ENCODE peak calls at places on chromosomes 5 and 9, in eight cellular contexts. A is ascending aorta; E is effector memory CD4-positive, alpha-beta T cell; Q is A549; D is CD4-positive, CD25-positive, alpha-beta regulatory T cell; N is pancreas; H is spleen; K is breast epithelium. R is an unnamed sample.

GRCh38 chr9:121634800-121635261 is 16.6 kb upstream of the DAB2IP start:
- DNase-seq in E (no peak), H (no peak), D (no peak), K (no peak), Q (peak; percentile 58), A (no peak), N (no peak), R (no peak)

GRCh38 chr9:25742241-25742640 is 64.0 kb upstream of the TUSC1 start:
- DNase-seq in D (no peak), Q (no peak), H (no peak), N (no peak), E (no peak), A (no peak), K (no peak), R (no peak)

GRCh38 chr9:136977223-136978072 is at the start of gene PTGDS:
- DNase-seq in K (no peak), H (no peak), A (no peak), E (no peak), D (no peak), N (no peak), Q (no peak), R (peak; percentile 67)

GRCh38 chr5:108529381-108529780 is 147.5 kb upstream of the FBXL17 start:
- DNase-seq in H (no peak), Q (no peak), N (no peak), A (no peak), E (no peak), K (no peak), D (no peak), R (no peak)

GRCh38 chr9:109274768-109275596 is 45.9 kb downstream of the EPB41L4B start:
- DNase-seq in D (no peak), H (no peak), A (no peak), E (no peak), K (no peak), Q (no peak), N (peak; percentile 39), R (no peak)

GRCh38 chr9:99300603-99301002 is 78.5 kb downstream of the SEC61B start:
- DNase-seq in H (no peak), A (no peak), D (no peak), E (no peak), K (no peak), N (no peak), Q (no peak), R (no peak)

GRCh38 chr5:141420855-141421488 is at the start of gene PCDHGA11:
- DNase-seq in K (no peak), D (peak; percentile 55), H (no peak), E (no peak), N (no peak), Q (no peak), A (no peak), R (no peak)

GRCh38 chr9:123522921-123523320 is 166.9 kb downstream of the CRB2 start:
- DNase-seq in E (no peak), D (no peak), A (no peak), H (no peak), Q (no peak), N (no peak), K (no peak), R (no peak)

GRCh38 chr9:89892920-89893319 is 288.1 kb downstream of the GADD45G start:
- DNase-seq in A (no peak), N (no peak), H (no peak), Q (no peak), K (no peak), E (no peak), D (no peak), R (no peak)

GRCh38 chr9:95822583-95823431 is 52.7 kb upstream of the ERCC6L2 start:
- DNase-seq in D (peak; percentile 57), K (no peak), A (no peak), E (no peak), Q (no peak), H (no peak), N (no peak), R (no peak)

GRCh38 chr9:87494970-87495471 is 2.6 kb upstream of the DAPK1 start:
- DNase-seq in A (no peak), Q (no peak), E (no peak), H (no peak), K (no peak), D (no peak), N (no peak), R (no peak)

GRCh38 chr9:36401179-36401740 is 1.2 kb upstream of the RNF38 start:
- DNase-seq in Q (peak; percentile 88), D (peak; percentile 85), N (peak; percentile 76), H (no peak), K (no peak), E (no peak), A (no peak), R (no peak)

GRCh38 chr9:137582286-137582860 is 3.6 kb upstream of the DPH7 start:
- DNase-seq in A (no peak), N (no peak), K (no peak), D (peak; percentile 28), Q (no peak), E (no peak), H (no peak), R (no peak)

GRCh38 chr9:94920439-94920951 is 194.0 kb downstream of the AOPEP start:
- DNase-seq in H (no peak), E (no peak), D (no peak), A (no peak), N (no peak), Q (no peak), K (no peak), R (peak; percentile 86)

GRCh38 chr5:151327585-151327984 is 19.8 kb downstream of the SLC36A2 start:
- DNase-seq in E (no peak), D (no peak), K (no peak), Q (no peak), H (no peak), N (no peak), A (no peak), R (no peak)

GRCh38 chr9:76338418-76338817 is 55.8 kb downstream of the RFK start:
- DNase-seq in D (no peak), E (no peak), Q (no peak), N (no peak), H (no peak), K (no peak), A (no peak), R (no peak)

GRCh38 chr9:91395553-91396470 is 27.8 kb downstream of the NFIL3 start:
- DNase-seq in D (peak; percentile 84), H (no peak), A (no peak), K (no peak), E (no peak), N (no peak), Q (no peak), R (no peak)

GRCh38 chr5:4758550-4758949 is 381.6 kb upstream of the ADAMTS16 start:
- DNase-seq in K (no peak), Q (no peak), H (no peak), E (no peak), D (no peak), N (no peak), A (no peak), R (no peak)

GRCh38 chr9:128493424-128493823 is 11.1 kb upstream of the GLE1 start:
- DNase-seq in N (no peak), H (no peak), E (no peak), A (no peak), K (no peak), D (no peak), Q (no peak), R (no peak)

GRCh38 chr9:133060417-133060841 is 1.4 kb upstream of the CEL start:
- DNase-seq in A (no peak), N (no peak), E (no peak), Q (no peak), K (no peak), H (no peak), D (peak; percentile 58), R (no peak)

GRCh38 chr5:123089971-123090640 is 1.1 kb downstream of the PRDM6 start:
- DNase-seq in E (no peak), K (no peak), Q (no peak), H (no peak), A (no peak), D (no peak), N (no peak), R (no peak)

GRCh38 chr5:138160706-138161105 is 17.7 kb downstream of the BRD8 start:
- DNase-seq in A (no peak), K (no peak), E (no peak), H (no peak), D (no peak), N (no peak), Q (no peak), R (no peak)
- H3K27ac ChIP-seq in A (no peak overlapping the region), K (no peak overlapping the region), E (no peak overlapping the region), H (no peak overlapping the region), D (no peak overlapping the region), N (no peak overlapping the region), Q (no peak overlapping the region), R (no peak overlapping the region)

GRCh38 chr9:100351508-100351907 is 1.2 kb downstream of the TEX10 start:
- DNase-seq in K (no peak), Q (no peak), D (no peak), N (no peak), E (no peak), H (no peak), A (no peak), R (no peak)

GRCh38 chr9:100350188-100350587 is 2.6 kb downstream of the TEX10 start:
- DNase-seq in Q (no peak), E (no peak), K (no peak), H (no peak), N (no peak), D (no peak), A (no peak), R (no peak)

GRCh38 chr9:100341889-100342288 is 10.9 kb downstream of the TEX10 start:
- DNase-seq in Q (no peak), N (no peak), K (no peak), D (no peak), E (no peak), H (no peak), A (no peak), R (no peak)

GRCh38 chr9:100352201-100352726 is 478 bp downstream of the TEX10 start:
- DNase-seq in K (peak; percentile 54), H (no peak), N (peak; percentile 3), Q (peak; percentile 43), A (no peak), D (peak; percentile 32), E (peak; percentile 0), R (peak; percentile 37)

GRCh38 chr9:100346836-100347235 is 5.9 kb downstream of the TEX10 start:
- DNase-seq in Q (no peak), D (no peak), K (no peak), A (no peak), E (no peak), H (no peak), N (no peak), R (no peak)
- H3K4me1 ChIP-seq in Q (peaks cover 21% of the 10 kb centered on the region), D (peaks cover 31% of the 10 kb centered on the region), K (peaks cover 3% of the 10 kb centered on the region), A (peaks cover 3% of the 10 kb centered on the region), E (no peaks in the 10 kb centered on the region), H (peaks cover 28% of the 10 kb centered on the region), N (peaks cover 8% of the 10 kb centered on the region), R (peaks cover 17% of the 10 kb centered on the region)

DNA sequence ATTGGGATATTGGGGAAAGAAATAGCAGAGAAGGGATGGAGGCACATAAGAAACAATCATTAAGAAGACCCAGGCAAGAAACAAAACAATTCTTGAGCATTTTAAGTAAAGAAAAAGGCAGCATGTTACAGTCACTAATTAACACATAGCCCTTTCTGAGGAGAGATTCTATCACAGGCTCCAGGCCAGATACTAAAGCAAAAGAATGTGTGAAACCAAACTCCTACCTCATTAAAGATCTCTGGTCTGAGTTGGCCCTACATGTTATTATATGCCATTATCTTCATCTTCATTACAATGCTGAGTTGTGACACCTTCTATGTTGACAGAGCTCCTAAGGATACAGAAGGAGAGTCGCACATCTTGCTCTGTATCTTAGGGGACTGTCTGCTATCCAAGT is 37.5 kb downstream of the DAP start:
- DNase-seq in Q (no peak), K (no peak), H (no peak), N (no peak), D (no peak), E (no peak), A (no peak), R (no peak)
- H3K27ac ChIP-seq in Q (peak overlapping the region; percentile 76), K (peak overlapping the region; percentile 14), H (no peak overlapping the region), N (peak overlapping the region; percentile 91), D (no peak overlapping the region), E (no peak overlapping the region), A (peak overlapping the region; percentile 91), R (no peak overlapping the region)

GRCh38 chr5:110869927-110870326 is 131.1 kb downstream of the SLC25A46 start:
- DNase-seq in K (no peak), N (no peak), H (no peak), Q (no peak), E (no peak), D (no peak), A (no peak), R (no peak)
- H3K4me1 ChIP-seq in K (no peaks in the 10 kb centered on the region), N (no peaks in the 10 kb centered on the region), H (no peaks in the 10 kb centered on the region), Q (no peaks in the 10 kb centered on the region), E (no peaks in the 10 kb centered on the region), D (no peaks in the 10 kb centered on the region), A (no peaks in the 10 kb centered on the region), R (no peaks in the 10 kb centered on the region)

R was measured in uterus.